ENCODE peak calls at places on chromosomes 13 and 19, in seven cellular contexts. B is brain microvascular endothelial cell, X is heart right ventricle, I is GM13977, U is AG09319, S is mucosa of descending colon, C is right lobe of liver. Y is an unnamed sample.

GRCh38 chr19:49739098-49739497 is 24.0 kb downstream of the TSKS start:
- DNase-seq in B (no peak), X (no peak), I (no peak), U (no peak), S (no peak), C (no peak), Y (no peak)

GRCh38 chr19:55080121-55080914 is 4.6 kb downstream of the EPS8L1 start:
- DNase-seq in B (peak), X (peak), I (peak), U (no peak), S (peak), C (no peak), Y (peak)

GRCh38 chr19:12603714-12604113 is 6.9 kb downstream of the ZNF490 start:
- DNase-seq in B (no peak), X (no peak), I (peak), U (no peak), S (no peak), C (no peak), Y (peak)

GRCh38 chr13:41054919-41055619 is 6.2 kb upstream of the WBP4 start:
- DNase-seq in B (no peak), X (no peak), I (no peak), U (no peak), S (no peak), C (no peak), Y (no peak)

GRCh38 chr19:55552620-55553019 is 7.3 kb upstream of the SBK3 start:
- DNase-seq in B (peak), X (no peak), I (no peak), U (peak), S (no peak), C (no peak), Y (no peak)

GRCh38 chr19:6259312-6259861 is 20.4 kb downstream of the MLLT1 start:
- DNase-seq in B (no peak), X (no peak), I (no peak), U (no peak), S (no peak), C (no peak), Y (no peak)

GRCh38 chr19:53642381-53643099 is 10.7 kb downstream of the DPRX start:
- DNase-seq in B (no peak), X (no peak), I (no peak), U (no peak), S (no peak), C (no peak), Y (no peak)

GRCh38 chr19:35060160-35060855 is 18.8 kb downstream of the HPN start:
- DNase-seq in B (no peak), X (no peak), I (no peak), U (no peak), S (no peak), C (peak), Y (no peak)

GRCh38 chr13:94006271-94006670 is 473.2 kb downstream of the DCT start:
- DNase-seq in B (no peak), X (no peak), I (no peak), U (no peak), S (no peak), C (no peak), Y (no peak)

GRCh38 chr19:33639034-33639681 is 17.4 kb downstream of the CHST8 start:
- DNase-seq in B (no peak), X (no peak), I (no peak), U (no peak), S (no peak), C (no peak), Y (no peak)

GRCh38 chr13:38866649-38867048 is 124.0 kb downstream of the STOML3 start:
- DNase-seq in B (no peak), X (no peak), I (no peak), U (no peak), S (no peak), C (no peak), Y (no peak)
- TF ChIP-seq CTCF in B (no peak), X (no peak), I (no peak), U (no peak), S (no peak), C (no peak), Y (no peak)

GRCh38 chr13:27745301-27745700 is 47.0 kb upstream of the GSX1 start:
- DNase-seq in B (no peak), X (no peak), I (no peak), U (no peak), S (no peak), C (no peak), Y (no peak)
- TF ChIP-seq CTCF in B (no peak), X (no peak), I (no peak), U (no peak), S (no peak), C (no peak), Y (no peak)

GRCh38 chr19:1039646-1040475 is at the start of gene ABCA7:
- DNase-seq in B (peak), X (peak), I (peak), U (peak), S (peak), C (peak), Y (peak)
- TF ChIP-seq CTCF in B (peak), X (no peak), I (no peak), U (no peak), S (no peak), C (no peak), Y (no peak)

DNA sequence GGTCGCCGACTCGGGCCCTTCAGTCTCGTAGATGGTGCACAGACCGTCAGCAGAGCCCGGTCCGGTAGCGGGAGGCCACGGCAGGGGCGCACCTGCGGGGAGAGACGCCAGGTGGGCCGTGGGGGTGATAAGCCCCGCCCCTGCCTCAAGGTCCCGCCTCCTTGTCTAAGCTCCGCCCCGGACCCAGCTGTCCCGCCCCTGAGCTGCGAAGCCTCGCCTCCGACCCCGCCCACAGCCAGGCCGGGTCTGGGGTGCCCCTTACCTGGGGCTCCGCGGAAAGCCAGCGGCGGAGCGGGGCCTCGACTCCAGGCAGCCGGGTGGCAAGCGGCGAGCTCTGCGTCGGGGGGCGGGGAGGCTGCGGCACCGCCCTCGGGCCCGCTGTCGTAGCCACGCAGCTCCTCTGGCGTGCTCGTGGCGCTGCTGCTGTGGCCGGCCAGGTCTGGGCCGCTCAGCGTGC is 4.7 kb downstream of the PRR36 start:
- DNase-seq in B (no peak), X (peak), I (peak), U (no peak), S (peak), C (peak), Y (peak)
- TF ChIP-seq CTCF in B (no peak), X (peak), I (no peak), U (no peak), S (no peak), C (no peak), Y (no peak)

DNA sequence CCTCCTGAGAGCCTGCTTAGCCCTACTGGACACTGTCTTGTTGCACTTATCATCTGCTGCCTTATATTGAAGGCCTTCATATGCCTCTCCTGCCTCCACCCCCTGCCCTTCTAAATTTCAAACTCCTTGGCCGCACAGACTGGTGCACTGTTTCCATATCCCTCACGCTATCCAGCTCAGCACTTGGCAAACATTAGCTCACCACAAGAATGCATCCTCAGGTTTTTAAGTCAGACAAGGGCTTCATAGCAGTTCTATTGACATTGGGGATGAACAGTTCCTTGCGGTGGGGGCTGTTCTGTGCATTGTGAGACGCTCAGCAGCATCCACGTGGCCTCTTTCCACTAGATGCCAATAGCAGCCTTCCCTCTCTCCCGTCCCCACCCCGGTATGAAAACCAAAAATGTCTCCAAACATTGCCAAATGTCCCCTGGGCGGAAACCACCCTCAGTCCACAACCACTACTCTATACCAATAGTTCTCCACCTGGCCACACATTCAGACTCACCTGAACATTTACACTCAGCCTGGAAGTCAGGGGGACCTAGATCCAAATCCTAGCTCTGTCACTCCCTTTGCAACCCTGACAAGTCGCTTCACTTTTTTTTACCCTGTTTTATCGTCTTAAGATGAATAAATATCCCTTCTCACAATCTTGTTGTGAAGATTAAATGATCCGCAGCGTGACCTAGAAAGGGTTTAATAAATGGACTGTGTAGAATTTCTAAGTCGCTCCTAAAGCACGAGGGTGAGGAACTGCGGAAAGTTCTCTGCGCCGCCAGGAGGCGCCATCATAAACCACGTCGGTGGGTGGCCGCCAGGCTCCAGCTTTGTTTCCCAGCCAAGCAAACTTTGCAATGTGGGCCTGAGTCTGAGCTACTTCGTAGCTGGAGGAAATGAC is 3.6 kb upstream of the CEACAM3 start:
- DNase-seq in B (peak), X (peak), I (peak), U (peak), S (peak), C (no peak), Y (peak)
- TF ChIP-seq CTCF in B (peak), X (peak), I (peak), U (peak), S (peak), C (peak), Y (peak)

GRCh38 chr13:54445865-54446264 is 1417.3 kb downstream of the OLFM4 start:
- DNase-seq in B (no peak), X (no peak), I (no peak), U (no peak), S (no peak), C (no peak), Y (no peak)

GRCh38 chr13:54445453-54445852 is 1416.8 kb downstream of the OLFM4 start:
- DNase-seq in B (no peak), X (no peak), I (no peak), U (no peak), S (no peak), C (no peak), Y (no peak)

DNA sequence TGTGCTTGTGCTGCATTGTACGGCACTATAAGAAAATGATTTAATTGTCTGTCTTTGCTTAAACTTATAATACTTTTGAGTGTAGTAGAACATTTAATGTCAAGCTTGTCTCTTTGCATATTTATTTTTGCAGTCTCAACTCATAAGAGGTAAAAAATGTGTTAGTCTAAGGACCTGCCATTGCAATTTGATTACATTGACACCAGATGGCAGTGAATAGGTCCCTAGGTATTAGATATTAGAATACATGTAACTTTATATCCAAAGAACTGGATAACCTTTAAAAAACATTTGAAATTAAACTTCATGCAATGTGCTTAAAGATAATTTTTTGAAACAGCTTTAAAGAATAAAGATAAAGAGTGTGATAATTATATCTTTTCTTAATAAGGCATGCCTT is 1421.3 kb downstream of the OLFM4 start:
- DNase-seq in B (no peak), X (no peak), I (no peak), U (no peak), S (no peak), C (no peak), Y (no peak)
- TF ChIP-seq CTCF in B (no peak), X (no peak), I (peak), U (no peak), S (no peak), C (no peak), Y (no peak)

GRCh38 chr19:4140237-4140711 is 13.2 kb upstream of the CREB3L3 start:
- DNase-seq in B (peak), X (no peak), I (peak), U (no peak), S (peak), C (no peak), Y (peak)
- TF ChIP-seq CTCF in B (peak), X (peak), I (peak), U (peak), S (peak), C (peak), Y (peak)

GRCh38 chr19:39390759-39391592 is at the start of the genes MED29 and PAF1:
- DNase-seq in B (peak), X (peak), I (peak), U (peak), S (peak), C (peak), Y (peak)
- TF ChIP-seq CTCF in B (no peak), X (no peak), I (peak), U (no peak), S (no peak), C (no peak), Y (no peak)